ENCODE peak calls at places on chromosomes 16 and 17, in nine cellular contexts. X is AG04450, E is mammary epithelial cell, U is AG10803, P is left lung, J is neural progenitor cell, T is OCI-LY7, H is K562, Q is bronchial epithelial cell. K is an unnamed sample.

GRCh38 chr16:83588070-83588469 is 219.7 kb upstream of the HSBP1 start:
- DNase-seq in X (no peak), E (peak), U (no peak), P (no peak), J (no peak), T (no peak), H (no peak), Q (peak), K (no peak)

GRCh38 chr17:69874220-69874670 is 200.8 kb upstream of the KCNJ16 start:
- DNase-seq in X (no peak), E (peak), U (peak), P (no peak), J (peak), T (no peak), H (no peak), Q (peak), K (no peak)

GRCh38 chr17:6674586-6674985 is 23.0 kb downstream of the C17orf100 start:
- DNase-seq in X (no peak), E (no peak), U (no peak), P (no peak), J (no peak), T (no peak), H (no peak), Q (no peak), K (no peak)

GRCh38 chr17:44119798-44120197 is 3.6 kb downstream of the HDAC5 start:
- DNase-seq in X (no peak), E (no peak), U (no peak), P (no peak), J (no peak), T (no peak), H (no peak), Q (no peak), K (no peak)

GRCh38 chr16:26316683-26317464 is 625.1 kb downstream of the HS3ST4 start:
- DNase-seq in X (no peak), E (no peak), U (no peak), P (no peak), J (peak), T (no peak), H (no peak), Q (no peak), K (no peak)

GRCh38 chr16:20773679-20774078 is 9.9 kb downstream of the ACSM3 start:
- DNase-seq in X (no peak), E (no peak), U (no peak), P (no peak), J (no peak), T (no peak), H (no peak), Q (no peak), K (no peak)

GRCh38 chr16:11478431-11479119 is 108.1 kb downstream of the LITAF start:
- DNase-seq in X (no peak), E (no peak), U (no peak), P (no peak), J (no peak), T (no peak), H (no peak), Q (no peak), K (no peak)

GRCh38 chr16:81873221-81873620 is 94.1 kb downstream of the PLCG2 start:
- DNase-seq in X (no peak), E (no peak), U (no peak), P (no peak), J (no peak), T (no peak), H (no peak), Q (no peak), K (no peak)

GRCh38 chr17:79955167-79955549 is 80.5 kb downstream of the TBC1D16 start:
- DNase-seq in X (no peak), E (no peak), U (no peak), P (peak), J (no peak), T (no peak), H (no peak), Q (no peak), K (no peak)

GRCh38 chr17:74345433-74346241 is 16.0 kb downstream of the BTBD17 start:
- DNase-seq in X (no peak), E (peak), U (no peak), P (no peak), J (no peak), T (no peak), H (no peak), Q (peak), K (no peak)

GRCh38 chr16:57194512-57194911 is 8.4 kb downstream of the RSPRY1 start:
- DNase-seq in X (peak), E (peak), U (peak), P (no peak), J (no peak), T (no peak), H (no peak), Q (peak), K (no peak)

GRCh38 chr17:57953219-57953618 is 2.0 kb downstream of the CUEDC1 start:
- DNase-seq in X (no peak), E (no peak), U (no peak), P (no peak), J (no peak), T (no peak), H (no peak), Q (no peak), K (no peak)

GRCh38 chr17:37490022-37490587 is 414 bp downstream of the DUSP14 start:
- DNase-seq in X (no peak), E (peak), U (peak), P (peak), J (peak), T (peak), H (no peak), Q (peak), K (peak)

GRCh38 chr17:79741751-79742588 is 11.2 kb downstream of the ENPP7 start:
- DNase-seq in X (no peak), E (no peak), U (peak), P (peak), J (peak), T (peak), H (peak), Q (peak), K (peak)

GRCh38 chr16:22314661-22315626 is 17.7 kb downstream of the POLR3E start:
- DNase-seq in X (no peak), E (peak), U (no peak), P (no peak), J (peak), T (no peak), H (no peak), Q (peak), K (no peak)

DNA sequence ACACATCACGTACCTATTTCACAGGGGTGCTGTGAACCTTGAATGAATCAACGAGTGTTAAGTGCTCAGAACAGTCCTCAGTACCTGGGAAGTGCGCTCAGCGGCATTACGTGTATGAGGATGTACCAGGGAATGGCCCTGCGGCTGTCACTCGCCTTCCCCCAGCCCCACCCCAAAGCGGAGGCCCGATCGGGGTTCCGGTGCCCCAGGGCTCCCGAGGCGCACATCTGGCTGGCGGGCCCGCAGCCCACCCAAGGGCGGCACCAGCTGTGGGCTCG is 17.6 kb downstream of the ZNF423 start:
- DNase-seq in X (no peak), E (no peak), U (no peak), P (no peak), J (no peak), T (no peak), H (no peak), Q (no peak), K (peak)
- H3K4me3 ChIP-seq in X (no peak), E (no peak), U (no peak), P (no peak), J (peak), T (no peak), H (no peak), Q (no peak), K (peak)

DNA sequence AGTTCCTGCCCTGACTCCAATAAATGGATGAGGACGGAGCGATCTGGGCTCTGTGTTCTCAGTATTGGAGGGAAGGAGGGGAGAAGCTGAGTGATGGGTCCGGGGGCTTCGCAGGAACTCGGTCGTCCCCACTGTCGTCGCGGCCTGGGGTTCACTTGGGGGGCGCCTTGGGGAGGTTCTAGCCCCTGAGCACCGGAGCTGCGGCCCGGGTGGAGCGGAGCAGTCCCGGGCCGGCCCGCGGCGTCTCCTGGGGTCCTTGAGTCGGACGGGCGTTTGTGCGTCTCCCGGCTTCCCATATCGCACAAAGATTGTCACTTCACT is 600 bp upstream of the HBM start:
- DNase-seq in X (no peak), E (no peak), U (no peak), P (no peak), J (peak), T (no peak), H (peak), Q (no peak), K (no peak)
- TF ChIP-seq CTCF in X (no peak), E (no peak), U (no peak), P (no peak), J (no peak), T (no peak), H (no peak), Q (no peak), K (no peak)

GRCh38 chr16:68070249-68070725 is 14.9 kb upstream of the NFATC3 start:
- DNase-seq in X (no peak), E (no peak), U (no peak), P (no peak), J (no peak), T (peak), H (no peak), Q (no peak), K (no peak)

GRCh38 chr16:68069511-68070248 is 15.5 kb upstream of the NFATC3 start:
- DNase-seq in X (no peak), E (no peak), U (no peak), P (peak), J (no peak), T (no peak), H (no peak), Q (no peak), K (peak)

GRCh38 chr16:68072038-68072695 is 13.0 kb upstream of the NFATC3 start:
- DNase-seq in X (no peak), E (peak), U (peak), P (no peak), J (no peak), T (no peak), H (peak), Q (peak), K (no peak)

GRCh38 chr16:68070811-68071546 is 14.2 kb upstream of the NFATC3 start:
- DNase-seq in X (no peak), E (no peak), U (no peak), P (no peak), J (no peak), T (peak), H (no peak), Q (no peak), K (no peak)

GRCh38 chr16:68071547-68071901 is 13.6 kb upstream of the NFATC3 start:
- DNase-seq in X (no peak), E (no peak), U (no peak), P (no peak), J (no peak), T (no peak), H (no peak), Q (no peak), K (no peak)
- H3K4me3 ChIP-seq in X (no peak), E (no peak), U (no peak), P (no peak), J (no peak), T (peak), H (no peak), Q (no peak), K (no peak)

GRCh38 chr16:30615358-30616076 is 5.3 kb upstream of the ZNF689 start:
- DNase-seq in X (no peak), E (no peak), U (peak), P (peak), J (peak), T (peak), H (peak), Q (peak), K (peak)
- TF ChIP-seq CTCF in X (peak), E (peak), U (peak), P (peak), J (peak), T (peak), H (peak), Q (peak), K (peak)

DNA sequence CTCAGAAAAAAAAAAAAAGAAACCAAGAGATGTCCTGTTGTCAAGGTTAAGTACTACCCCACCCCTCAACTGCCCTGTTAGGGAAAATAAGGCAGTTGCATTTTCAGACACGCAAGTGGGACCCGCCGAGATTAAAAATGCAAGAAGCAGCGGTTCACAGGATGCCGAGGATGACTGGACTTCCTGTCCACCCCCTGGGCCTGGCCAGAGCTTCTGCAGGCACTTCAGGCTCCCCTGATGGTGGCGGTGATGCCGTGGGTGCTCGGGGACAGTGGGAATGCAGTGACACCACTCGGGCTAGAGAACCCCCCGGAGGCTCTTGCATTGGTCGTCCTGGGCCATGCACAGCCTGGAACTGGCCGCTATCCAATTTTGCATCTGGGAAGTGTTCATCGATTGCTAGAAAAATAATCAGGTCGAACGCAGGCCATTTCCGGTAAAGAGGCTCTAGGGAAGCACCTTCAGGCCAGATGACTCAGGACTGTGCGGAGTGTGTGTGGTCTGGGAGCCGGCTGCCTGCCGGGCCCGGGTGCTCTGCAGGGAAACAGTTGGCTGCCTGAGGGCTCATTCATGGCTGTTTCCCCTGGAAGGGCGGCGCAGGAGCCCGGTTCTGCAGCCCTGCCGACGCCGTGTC is 13.4 kb upstream of the CRISPLD2 start:
- DNase-seq in X (peak), E (no peak), U (peak), P (peak), J (no peak), T (no peak), H (peak), Q (no peak), K (peak)
- H3K4me3 ChIP-seq in X (no peak), E (no peak), U (no peak), P (no peak), J (no peak), T (no peak), H (peak), Q (no peak), K (no peak)

GRCh38 chr17:56751145-56751743 is 82.5 kb downstream of the C17orf67 start:
- DNase-seq in X (no peak), E (no peak), U (no peak), P (no peak), J (no peak), T (no peak), H (no peak), Q (no peak), K (no peak)
- TF ChIP-seq CTCF in X (peak), E (no peak), U (no peak), P (no peak), J (peak), T (no peak), H (peak), Q (no peak), K (no peak)

GRCh38 chr17:39660011-39660360 is 5.2 kb upstream of the TCAP start:
- DNase-seq in X (no peak), E (no peak), U (no peak), P (no peak), J (no peak), T (no peak), H (no peak), Q (no peak), K (no peak)
- H3K4me3 ChIP-seq in X (no peak), E (no peak), U (no peak), P (no peak), J (no peak), T (no peak), H (no peak), Q (no peak), K (no peak)

DNA sequence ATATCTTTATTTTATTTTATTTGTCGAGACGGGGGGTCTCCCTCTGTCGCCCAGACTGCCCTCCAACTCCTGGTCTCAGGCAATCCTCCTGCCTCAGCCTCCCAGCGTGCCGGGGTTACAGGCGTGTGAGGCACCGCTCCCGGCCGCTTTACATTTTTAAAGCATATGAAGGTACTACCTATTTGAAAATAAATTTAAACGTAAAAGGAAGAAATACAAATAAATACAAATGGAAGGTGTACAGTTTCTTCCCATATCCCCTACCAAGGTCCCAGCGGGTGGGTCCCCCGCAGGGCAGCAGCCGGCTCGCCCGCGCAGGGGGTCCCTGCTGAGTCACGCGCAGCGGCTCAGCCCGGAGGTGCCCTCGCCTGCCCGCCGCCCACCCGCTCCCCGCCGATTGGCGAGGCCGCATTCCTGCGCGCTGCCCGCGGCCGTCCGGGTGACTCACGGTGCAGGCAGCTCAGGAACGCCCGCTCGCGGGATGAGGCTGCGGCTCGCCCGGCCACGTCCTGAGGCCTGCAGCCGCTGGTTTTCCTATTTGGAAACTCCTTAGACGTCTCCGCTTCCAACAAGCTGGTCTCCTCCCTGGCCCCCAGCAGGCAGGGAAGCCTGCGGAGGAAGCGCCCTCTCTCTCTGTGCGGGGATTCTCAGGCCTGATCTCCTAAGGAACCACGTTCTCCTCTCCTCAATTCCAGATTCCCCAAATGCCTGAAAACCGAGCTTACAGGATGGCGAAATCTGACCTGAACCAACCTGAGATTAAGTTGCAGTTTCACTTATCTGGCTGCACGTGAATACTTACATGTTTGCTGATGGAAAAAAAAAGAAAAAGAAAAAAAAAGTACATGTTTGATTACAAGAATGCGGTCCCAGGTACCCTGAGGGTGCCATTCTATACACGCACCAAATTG is 54.8 kb upstream of the MAP3K14 start:
- DNase-seq in X (peak), E (peak), U (peak), P (peak), J (peak), T (no peak), H (no peak), Q (peak), K (peak)
- TF ChIP-seq CTCF in X (peak), E (peak), U (peak), P (no peak), J (no peak), T (no peak), H (no peak), Q (no peak), K (no peak)

GRCh38 chr17:22268214-22268911 is 576.0 kb downstream of the KCNJ18 start:
- DNase-seq in X (no peak), E (no peak), U (no peak), P (no peak), J (no peak), T (no peak), H (peak), Q (no peak), K (no peak)

GRCh38 chr17:22267019-22267418 is 574.7 kb downstream of the KCNJ18 start:
- DNase-seq in X (no peak), E (no peak), U (no peak), P (no peak), J (no peak), T (no peak), H (no peak), Q (no peak), K (no peak)

GRCh38 chr17:22266231-22266630 is 573.9 kb downstream of the KCNJ18 start:
- DNase-seq in X (no peak), E (no peak), U (no peak), P (no peak), J (no peak), T (no peak), H (peak), Q (no peak), K (no peak)

GRCh38 chr17:22268912-22269220 is 576.5 kb downstream of the KCNJ18 start:
- DNase-seq in X (no peak), E (no peak), U (no peak), P (no peak), J (no peak), T (no peak), H (no peak), Q (no peak), K (no peak)

GRCh38 chr17:22265807-22266206 is 573.5 kb downstream of the KCNJ18 start:
- DNase-seq in X (no peak), E (no peak), U (no peak), P (no peak), J (no peak), T (no peak), H (no peak), Q (no peak), K (no peak)
- H3K4me3 ChIP-seq in X (no peak), E (no peak), U (no peak), P (no peak), J (no peak), T (no peak), H (no peak), Q (no peak), K (no peak)

K was measured in heart right ventricle.